ENCODE peak calls at places on chromosomes 11 and 22, in nine cellular contexts. J is ACHN; T is stimulated activated CD4-positive, alpha-beta T cell treated with anti-CD3 and anti-CD28 coated beads, Interleukin-15, amount 100 ng/mL, for 48 hours; Y is activated T-cell treated with anti-CD3 and anti-CD28 coated beads for 1 hour; Z is activated CD4-positive, alpha-beta T cell treated with anti-CD3 and anti-CD28 coated beads for 24 hours; C is activated CD8-positive, alpha-beta memory T cell treated with anti-CD3 and anti-CD28 coated beads, Interleukin-2, amount 50 U/mL, for 48 hours; H is left lung; N is progenitor cell of endocrine pancreas; R is ELR. O is an unnamed sample.

GRCh38 chr22:37009490-37009889 is 9.8 kb downstream of the TST start:
- DNase-seq in J (no peak), T (no peak), Y (no peak), Z (no peak), C (no peak), H (no peak), N (no peak), R (no peak), O (no peak)

GRCh38 chr22:18970180-18970947 is 34.3 kb upstream of the PRODH start:
- DNase-seq in J (peak), T (no peak), Y (no peak), Z (no peak), C (no peak), H (no peak), N (peak), R (peak), O (peak)

GRCh38 chr11:127098684-127099083 is 98.1 kb upstream of the KIRREL3 start:
- DNase-seq in J (no peak), T (no peak), Y (no peak), Z (no peak), C (no peak), H (no peak), N (peak), R (no peak), O (no peak)

GRCh38 chr11:122042981-122043380 is 73.0 kb downstream of the BLID start:
- DNase-seq in J (no peak), T (no peak), Y (no peak), Z (no peak), C (no peak), H (no peak), N (no peak), R (peak), O (no peak)

GRCh38 chr22:31611065-31611760 is 50.8 kb downstream of the PISD start:
- DNase-seq in J (no peak), T (no peak), Y (no peak), Z (no peak), C (no peak), H (no peak), N (no peak), R (no peak), O (no peak)

GRCh38 chr11:65925397-65925796 is 6.2 kb downstream of the DRAP1 start:
- DNase-seq in J (no peak), T (no peak), Y (no peak), Z (no peak), C (no peak), H (no peak), N (no peak), R (no peak), O (no peak)

GRCh38 chr11:121451178-121451981 is 734 bp upstream of the SORL1 start:
- DNase-seq in J (no peak), T (no peak), Y (no peak), Z (no peak), C (peak), H (no peak), N (no peak), R (no peak), O (no peak)

GRCh38 chr11:31974737-31975136 is 116.1 kb upstream of the RCN1 start:
- DNase-seq in J (peak), T (no peak), Y (no peak), Z (no peak), C (no peak), H (no peak), N (no peak), R (peak), O (peak)

GRCh38 chr22:49372530-49373288 is 455.0 kb downstream of the BRD1 start:
- DNase-seq in J (peak), T (no peak), Y (no peak), Z (no peak), C (peak), H (no peak), N (no peak), R (no peak), O (peak)

GRCh38 chr11:100152751-100153150 is 534.3 kb upstream of the ARHGAP42 start:
- DNase-seq in J (peak), T (no peak), Y (no peak), Z (no peak), C (no peak), H (no peak), N (no peak), R (peak), O (no peak)

GRCh38 chr11:35165416-35166368 is 26.7 kb downstream of the CD44 start:
- DNase-seq in J (peak), T (peak), Y (peak), Z (peak), C (peak), H (peak), N (no peak), R (peak), O (peak)

GRCh38 chr11:59266491-59266890 is 53.8 kb upstream of the MPEG1 start:
- DNase-seq in J (no peak), T (no peak), Y (no peak), Z (no peak), C (no peak), H (no peak), N (no peak), R (no peak), O (no peak)

GRCh38 chr11:61671527-61671926 is 8.7 kb upstream of the DAGLA start:
- DNase-seq in J (peak), T (no peak), Y (no peak), Z (no peak), C (no peak), H (no peak), N (no peak), R (peak), O (no peak)

GRCh38 chr11:94400839-94401772 is at the start of gene GPR83:
- DNase-seq in J (no peak), T (no peak), Y (no peak), Z (no peak), C (no peak), H (no peak), N (peak), R (no peak), O (no peak)

GRCh38 chr11:69301033-69301490 is 7.1 kb downstream of the MYEOV start:
- DNase-seq in J (no peak), T (no peak), Y (no peak), Z (no peak), C (no peak), H (no peak), N (no peak), R (no peak), O (peak)

GRCh38 chr11:125685228-125685627 is 4.6 kb upstream of the ACRV1 start:
- DNase-seq in J (no peak), T (no peak), Y (no peak), Z (no peak), C (no peak), H (no peak), N (no peak), R (no peak), O (no peak)

GRCh38 chr22:44386386-44387035 is 73.8 kb upstream of the SHISAL1 start:
- DNase-seq in J (no peak), T (no peak), Y (no peak), Z (no peak), C (no peak), H (no peak), N (no peak), R (no peak), O (no peak)